ENCODE peak calls at places on chromosome 5, in six cellular contexts. J is H1, I is neuronal stem cell, C is mesenchymal stem cell, O is IMR-90, F is mesendoderm. P is an unnamed sample.

GRCh38 chr5:140340605-140341004 is 5.8 kb downstream of the HBEGF start:
- DNase-seq in J (no peak), I (no peak), C (no peak), O (no peak), F (no peak), P (no peak)

GRCh38 chr5:57276353-57276752 is 102.5 kb downstream of the GPBP1 start:
- DNase-seq in J (no peak), I (no peak), C (peak), O (no peak), F (peak), P (no peak)

GRCh38 chr5:108345541-108346171 is 36.2 kb downstream of the FBXL17 start:
- DNase-seq in J (no peak), I (peak), C (peak), O (peak), F (peak), P (no peak)

GRCh38 chr5:153211052-153211451 is 279.4 kb upstream of the GRIA1 start:
- DNase-seq in J (no peak), I (peak), C (no peak), O (no peak), F (no peak), P (no peak)

GRCh38 chr5:172076783-172077244 is 70.4 kb upstream of the FBXW11 start:
- DNase-seq in J (no peak), I (no peak), C (peak), O (peak), F (peak), P (peak)

GRCh38 chr5:12413585-12413984 is 509.3 kb upstream of the CTNND2 start:
- DNase-seq in J (peak), I (no peak), C (no peak), O (no peak), F (peak), P (no peak)

GRCh38 chr5:79025054-79025465 is 40.0 kb upstream of the ARSB start:
- DNase-seq in J (peak), I (peak), C (peak), O (peak), F (peak), P (peak)

GRCh38 chr5:174316326-174316725 is 270.8 kb downstream of the NSG2 start:
- DNase-seq in J (no peak), I (no peak), C (no peak), O (no peak), F (no peak), P (no peak)

GRCh38 chr5:173326501-173326960 is 1.7 kb downstream of the STC2 start:
- DNase-seq in J (no peak), I (no peak), C (peak), O (peak), F (peak), P (no peak)

GRCh38 chr5:54517174-54517511 is 416 bp upstream of the SNX18 start:
- DNase-seq in J (no peak), I (no peak), C (no peak), O (no peak), F (peak), P (no peak)

GRCh38 chr5:16539169-16539666 is 73.6 kb upstream of the ZNF622 start:
- DNase-seq in J (no peak), I (no peak), C (peak), O (peak), F (no peak), P (no peak)

GRCh38 chr5:63854076-63854475 is 108.2 kb downstream of the HTR1A start:
- DNase-seq in J (no peak), I (no peak), C (no peak), O (no peak), F (no peak), P (no peak)

GRCh38 chr5:56493293-56493692 is 260.2 kb upstream of the ANKRD55 start:
- DNase-seq in J (no peak), I (no peak), C (no peak), O (no peak), F (no peak), P (no peak)

GRCh38 chr5:115831163-115831768 is 10.1 kb downstream of the ATG12 start:
- DNase-seq in J (no peak), I (peak), C (peak), O (peak), F (peak), P (no peak)

GRCh38 chr5:151902215-151902614 is 22.4 kb downstream of the GLRA1 start:
- DNase-seq in J (no peak), I (no peak), C (no peak), O (no peak), F (no peak), P (no peak)

GRCh38 chr5:36360311-36360710 is 58.6 kb upstream of the RANBP3L start:
- DNase-seq in J (no peak), I (no peak), C (no peak), O (no peak), F (no peak), P (no peak)

GRCh38 chr5:36359267-36359666 is 57.6 kb upstream of the RANBP3L start:
- DNase-seq in J (no peak), I (no peak), C (no peak), O (no peak), F (no peak), P (no peak)

GRCh38 chr5:36355513-36355912 is 53.8 kb upstream of the RANBP3L start:
- DNase-seq in J (no peak), I (no peak), C (no peak), O (no peak), F (peak), P (no peak)

GRCh38 chr5:36357391-36357790 is 55.7 kb upstream of the RANBP3L start:
- DNase-seq in J (no peak), I (no peak), C (peak), O (peak), F (no peak), P (no peak)

GRCh38 chr5:36356915-36357314 is 55.2 kb upstream of the RANBP3L start:
- DNase-seq in J (no peak), I (no peak), C (no peak), O (no peak), F (no peak), P (no peak)
- H2BK15ac ChIP-seq in J (no peak), I (no peak), C (no peak), O (no peak), F (no peak), P (no peak)

DNA sequence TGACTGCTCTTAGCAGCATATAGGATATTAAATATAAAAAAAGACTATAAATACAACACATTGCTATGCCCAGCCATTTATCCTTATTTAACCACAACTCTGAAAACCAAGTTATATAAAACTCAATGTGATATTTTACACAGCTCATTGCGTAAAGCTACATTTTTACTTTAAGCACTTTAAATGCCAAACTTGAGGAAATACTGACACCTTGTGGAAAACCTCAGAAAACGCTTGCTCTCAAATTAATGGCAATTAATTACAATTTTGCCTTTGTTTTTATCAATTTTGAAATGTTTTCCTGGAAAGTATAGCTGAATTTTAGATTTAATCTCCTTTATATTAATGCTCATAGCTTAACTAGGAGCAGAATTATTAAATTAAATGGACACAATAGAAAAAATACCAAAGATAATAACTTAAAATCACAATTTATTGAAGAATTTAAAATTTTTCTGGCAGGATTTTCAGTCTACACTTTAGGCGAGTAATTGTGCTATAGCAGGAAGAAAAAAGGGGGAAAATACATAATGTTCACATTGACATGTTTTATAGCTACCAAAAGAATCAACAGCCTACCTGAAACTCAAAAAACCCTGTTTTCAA is 25.2 kb upstream of the PLAC8L1 start:
- DNase-seq in J (no peak), I (peak), C (peak), O (peak), F (peak), P (no peak)
- H2AK5ac ChIP-seq in J (no peak), I (no peak), C (no peak), O (no peak), F (no peak), P (no peak)

GRCh38 chr5:179620293-179620692 is 3.2 kb downstream of the HNRNPH1 start:
- DNase-seq in J (no peak), I (no peak), C (no peak), O (no peak), F (no peak), P (no peak)
- H2BK15ac ChIP-seq in J (no peak), I (no peak), C (no peak), O (no peak), F (no peak), P (no peak)

GRCh38 chr5:14120176-14120575 is 23.0 kb upstream of the TRIO start:
- DNase-seq in J (no peak), I (no peak), C (no peak), O (no peak), F (no peak), P (no peak)
- H2AK5ac ChIP-seq in J (no peak), I (no peak), C (no peak), O (peak), F (peak), P (no peak)

GRCh38 chr5:143006511-143006910 is 236.3 kb downstream of the ARHGAP26 start:
- DNase-seq in J (no peak), I (no peak), C (no peak), O (no peak), F (no peak), P (no peak)

GRCh38 chr5:143004361-143004802 is 234.2 kb downstream of the ARHGAP26 start:
- DNase-seq in J (no peak), I (no peak), C (no peak), O (no peak), F (no peak), P (no peak)

GRCh38 chr5:143003328-143003636 is 233.1 kb downstream of the ARHGAP26 start:
- DNase-seq in J (no peak), I (no peak), C (no peak), O (no peak), F (no peak), P (no peak)

GRCh38 chr5:143001764-143002351 is 231.7 kb downstream of the ARHGAP26 start:
- DNase-seq in J (no peak), I (no peak), C (peak), O (peak), F (peak), P (no peak)

DNA sequence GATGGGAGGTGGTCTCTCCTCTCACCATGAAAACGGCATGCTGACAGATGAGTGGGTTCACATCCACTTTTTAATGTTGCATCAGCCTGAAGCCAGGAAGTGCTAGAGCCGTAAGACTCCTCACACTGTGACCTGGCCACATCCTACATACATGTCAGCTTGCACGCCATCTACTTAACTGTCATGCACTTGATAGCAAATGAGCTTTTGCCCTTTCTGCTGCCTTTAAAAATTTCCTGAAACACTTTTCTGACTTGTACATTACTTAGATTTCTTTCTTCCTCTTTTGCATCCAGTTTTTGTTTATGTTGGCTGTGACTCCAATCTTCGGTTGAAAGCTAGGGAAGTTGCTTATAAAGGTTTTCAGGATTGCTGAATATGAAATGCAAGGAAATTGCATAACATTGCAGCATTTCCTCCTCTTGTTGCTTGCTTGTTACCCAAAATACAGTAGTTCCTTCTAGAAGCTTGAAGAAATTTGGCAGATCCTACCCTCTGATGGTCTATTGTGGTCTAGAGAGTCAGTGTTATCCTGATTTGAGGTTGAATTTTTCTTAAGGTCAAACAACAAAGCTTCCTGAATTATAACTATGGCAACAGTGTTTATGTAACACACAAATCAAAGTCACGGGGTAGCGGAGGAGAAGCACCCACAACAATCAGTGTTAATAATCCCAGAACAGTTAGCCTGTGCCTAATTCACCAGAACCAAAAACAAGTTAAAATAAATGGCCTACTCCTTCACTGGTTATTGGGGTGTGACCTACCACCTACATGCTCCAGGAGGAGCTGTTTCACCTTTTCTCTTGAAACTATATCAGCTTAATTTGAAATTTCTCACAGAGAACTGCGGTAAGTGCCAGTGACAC is 232.5 kb downstream of the ARHGAP26 start:
- DNase-seq in J (no peak), I (no peak), C (peak), O (peak), F (peak), P (no peak)
- H2BK15ac ChIP-seq in J (no peak), I (no peak), C (no peak), O (peak), F (no peak), P (no peak)

GRCh38 chr5:81850494-81850893 is 99.6 kb upstream of the SSBP2 start:
- DNase-seq in J (no peak), I (no peak), C (no peak), O (peak), F (peak), P (no peak)
- H2AK5ac ChIP-seq in J (peak), I (peak), C (peak), O (peak), F (peak), P (no peak)

DNA sequence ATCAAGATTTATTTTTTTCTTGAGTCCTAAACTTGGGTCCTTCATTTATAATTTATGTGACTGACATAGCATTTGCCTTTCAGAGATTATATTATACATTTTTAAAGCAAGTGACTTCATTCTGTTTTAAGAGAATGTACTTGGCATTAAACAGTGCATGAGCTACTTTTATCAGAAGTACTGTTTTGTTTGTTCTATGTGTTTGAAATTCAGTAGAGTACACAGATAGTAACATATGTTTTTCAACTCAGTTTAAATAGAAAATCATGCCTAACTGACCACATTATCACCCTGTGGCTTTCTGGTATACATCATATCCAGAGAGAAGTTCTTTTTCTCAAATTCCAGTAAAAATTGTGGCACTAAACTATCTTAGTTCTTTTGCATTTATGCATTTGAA is 335.3 kb upstream of the CDH18 start:
- DNase-seq in J (no peak), I (no peak), C (no peak), O (no peak), F (no peak), P (no peak)
- H2BK15ac ChIP-seq in J (no peak), I (no peak), C (no peak), O (no peak), F (no peak), P (no peak)

GRCh38 chr5:72412283-72413055 is 92.3 kb downstream of the PTCD2 start:
- DNase-seq in J (no peak), I (no peak), C (no peak), O (peak), F (no peak), P (no peak)
- H2AK5ac ChIP-seq in J (no peak), I (no peak), C (no peak), O (peak), F (no peak), P (no peak)